ENCODE peak calls at places on chromosome 18, in ten cellular contexts. U, S, G, M, P, X, E, I, V and D are unnamed samples.

GRCh38 chr18:13309031-13309430 is 90.5 kb downstream of the LDLRAD4 start:
- DNase-seq in E (no peak), S (no peak), M (no peak), I (no peak), P (no peak), G (no peak), X (no peak), U (no peak), V (no peak), D (no peak)

GRCh38 chr18:40152859-40153258 is 1802.2 kb upstream of the PIK3C3 start:
- DNase-seq in U (no peak), X (peak; percentile 25), P (no peak), S (no peak), E (no peak), G (peak; percentile 27), M (no peak), V (no peak), I (no peak), D (no peak)

GRCh38 chr18:75209129-75209951 is at the start of gene PTGR3:
- DNase-seq in I (peak; percentile 79), E (peak; percentile 84), U (peak; percentile 89), S (peak; percentile 90), M (peak; percentile 93), V (peak; percentile 87), G (peak; percentile 87), P (peak; percentile 78), X (peak; percentile 85), D (peak; percentile 89)

GRCh38 chr18:34117319-34117718 is 107.4 kb downstream of the NOL4 start:
- DNase-seq in G (no peak), I (no peak), S (no peak), V (peak; percentile 32), U (no peak), P (no peak), X (no peak), E (peak; percentile 22), M (no peak), D (no peak)

GRCh38 chr18:13973061-13973460 is 57.7 kb upstream of the MC2R start:
- DNase-seq in P (no peak), M (no peak), I (no peak), V (peak; percentile 11), E (peak; percentile 46), G (no peak), X (no peak), S (no peak), U (no peak), D (no peak)

GRCh38 chr18:22470511-22471181 is 52.9 kb upstream of the CTAGE1 start:
- DNase-seq in G (peak; percentile 43), E (no peak), U (no peak), X (no peak), S (no peak), M (no peak), V (no peak), I (no peak), P (peak; percentile 34), D (no peak)

GRCh38 chr18:77068321-77068841 is 64.2 kb downstream of the MBP start:
- DNase-seq in M (no peak), V (no peak), I (peak; percentile 69), E (no peak), U (no peak), P (no peak), X (peak; percentile 63), G (peak; percentile 53), S (no peak), D (no peak)

GRCh38 chr18:59079264-59079972 is 60.3 kb upstream of the SEC11C start:
- DNase-seq in E (no peak), P (no peak), S (no peak), X (no peak), U (no peak), G (no peak), I (no peak), M (no peak), V (no peak), D (no peak)

GRCh38 chr18:42047721-42048120 is 92.7 kb downstream of the PIK3C3 start:
- DNase-seq in U (no peak), V (no peak), E (no peak), M (no peak), X (peak; percentile 41), P (no peak), G (no peak), S (no peak), I (peak; percentile 13), D (no peak)

GRCh38 chr18:42048150-42048549 is 93.1 kb downstream of the PIK3C3 start:
- DNase-seq in P (no peak), X (peak; percentile 91), V (no peak), E (no peak), M (no peak), S (no peak), G (peak; percentile 75), U (no peak), I (peak; percentile 83), D (no peak)

GRCh38 chr18:42051411-42051810 is 96.4 kb downstream of the PIK3C3 start:
- DNase-seq in M (no peak), P (no peak), I (no peak), E (no peak), G (no peak), X (no peak), S (no peak), U (no peak), V (no peak), D (no peak)

GRCh38 chr18:42052137-42052708 is 97.2 kb downstream of the PIK3C3 start:
- DNase-seq in X (peak; percentile 53), P (no peak), E (peak; percentile 5), M (no peak), G (peak; percentile 46), I (peak; percentile 53), S (no peak), V (peak; percentile 1), U (no peak), D (no peak)

DNA sequence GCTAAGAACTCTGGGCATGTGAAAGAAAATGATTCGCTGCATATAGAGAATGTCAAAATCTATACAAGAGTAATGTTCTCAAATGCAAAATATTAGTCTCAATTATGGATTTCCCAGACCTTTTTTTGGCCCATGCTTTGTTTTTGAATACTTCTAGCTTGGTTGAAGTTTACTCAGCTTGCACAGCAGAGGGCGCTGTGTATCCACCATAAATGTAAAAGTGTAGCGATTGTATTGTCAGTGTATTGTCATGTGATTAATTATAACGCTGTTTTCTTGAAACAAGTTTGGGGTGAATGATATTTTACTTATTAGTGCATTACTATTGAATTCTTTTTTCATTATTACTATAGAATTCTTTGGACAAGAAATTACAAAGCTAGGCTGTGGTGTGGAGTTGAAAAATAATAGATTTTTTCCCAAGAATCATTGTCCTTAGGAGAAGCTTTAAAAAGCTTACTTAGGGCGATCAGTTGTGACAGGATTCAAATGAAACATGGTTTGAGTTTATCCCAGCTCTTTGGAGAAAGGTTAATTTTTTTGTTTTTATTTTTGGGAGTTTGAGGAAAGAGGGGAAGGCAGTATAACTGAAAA is 98.3 kb downstream of the PIK3C3 start:
- DNase-seq in P (peak; percentile 38), S (peak; percentile 12), E (peak; percentile 60), G (peak; percentile 57), X (peak; percentile 72), M (peak; percentile 29), U (peak; percentile 35), I (peak; percentile 60), V (peak; percentile 68), D (no peak)
- TF ChIP-seq CTCF in P (peak; percentile 57), S (peak; percentile 70), E (peak; percentile 98), G (peak; percentile 76), X (peak; percentile 86), M (peak; percentile 84), U (peak; percentile 63), I (peak; percentile 93), V (peak; percentile 96), D (peak; percentile 80)

GRCh38 chr18:48926420-48926857 is 24.3 kb downstream of the SMAD7 start:
- DNase-seq in U (peak; percentile 77), X (no peak), S (no peak), G (no peak), I (no peak), V (no peak), E (no peak), M (no peak), P (peak; percentile 58), D (no peak)

GRCh38 chr18:48927286-48928080 is 23.3 kb downstream of the SMAD7 start:
- DNase-seq in P (no peak), V (no peak), S (no peak), E (no peak), U (no peak), I (no peak), X (no peak), G (no peak), M (no peak), D (no peak)

GRCh38 chr18:48923746-48924580 is 26.8 kb downstream of the SMAD7 start:
- DNase-seq in S (no peak), P (no peak), M (no peak), X (peak; percentile 76), V (no peak), E (no peak), U (no peak), I (peak; percentile 78), G (peak; percentile 66), D (no peak)

GRCh38 chr18:48922801-48923730 is 27.7 kb downstream of the SMAD7 start:
- DNase-seq in S (peak; percentile 65), G (peak; percentile 94), X (peak; percentile 78), V (peak; percentile 27), E (peak; percentile 41), M (no peak), P (peak; percentile 58), I (peak; percentile 96), U (peak; percentile 76), D (peak; percentile 77)

DNA sequence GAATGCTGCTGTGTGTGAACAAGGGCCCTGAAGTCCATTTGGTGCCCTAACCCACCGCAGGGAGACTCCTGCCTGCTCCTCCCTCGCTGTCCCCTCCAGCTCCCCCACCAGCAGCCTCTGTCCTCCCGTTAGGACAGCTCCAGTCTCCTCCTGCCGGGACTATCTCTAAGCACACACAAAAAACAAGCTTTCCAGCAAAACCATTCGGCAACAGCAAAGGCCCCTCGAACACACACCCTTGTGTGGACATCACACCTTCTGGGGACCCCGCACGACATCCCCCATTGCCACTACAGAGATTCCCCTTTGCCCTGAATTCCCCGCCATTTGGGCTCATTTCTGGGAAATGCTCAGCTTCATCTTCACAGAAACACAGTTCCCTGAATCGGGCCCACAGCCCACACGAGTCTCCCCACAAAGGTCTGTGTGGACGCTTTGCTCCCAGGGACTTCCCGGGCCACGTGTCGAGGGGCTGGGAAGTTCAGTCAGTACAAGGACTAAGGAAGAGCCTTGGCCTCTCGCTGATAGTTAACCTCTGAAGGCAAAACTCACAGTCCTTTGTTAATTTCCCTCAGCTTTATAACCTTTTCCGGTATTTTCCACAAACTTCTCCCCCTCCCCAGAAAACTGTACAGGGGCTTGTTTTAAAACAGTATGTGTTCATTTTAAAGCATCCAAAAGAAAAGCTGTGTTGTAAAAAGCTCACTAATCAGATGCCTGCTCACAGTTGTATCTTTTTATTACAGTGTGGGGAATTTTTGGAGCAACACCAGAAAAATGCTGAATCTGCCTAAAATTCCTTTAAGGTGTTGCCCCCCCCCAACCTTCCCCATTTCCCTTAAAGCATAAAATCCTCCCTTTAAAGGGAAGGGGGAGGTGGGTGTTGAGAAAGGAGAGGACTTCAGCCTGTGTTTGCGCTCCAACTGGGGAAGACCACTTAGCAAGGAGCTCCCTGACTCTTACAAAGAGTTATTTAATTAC is 25.9 kb downstream of the SMAD7 start:
- DNase-seq in S (no peak), M (no peak), E (no peak), G (no peak), X (no peak), V (peak; percentile 44), P (no peak), I (no peak), U (no peak), D (no peak)
- TF ChIP-seq CTCF in S (no peak), M (no peak), E (no peak), G (peak; percentile 6), X (no peak), V (no peak), P (no peak), I (no peak), U (no peak), D (no peak)

DNA sequence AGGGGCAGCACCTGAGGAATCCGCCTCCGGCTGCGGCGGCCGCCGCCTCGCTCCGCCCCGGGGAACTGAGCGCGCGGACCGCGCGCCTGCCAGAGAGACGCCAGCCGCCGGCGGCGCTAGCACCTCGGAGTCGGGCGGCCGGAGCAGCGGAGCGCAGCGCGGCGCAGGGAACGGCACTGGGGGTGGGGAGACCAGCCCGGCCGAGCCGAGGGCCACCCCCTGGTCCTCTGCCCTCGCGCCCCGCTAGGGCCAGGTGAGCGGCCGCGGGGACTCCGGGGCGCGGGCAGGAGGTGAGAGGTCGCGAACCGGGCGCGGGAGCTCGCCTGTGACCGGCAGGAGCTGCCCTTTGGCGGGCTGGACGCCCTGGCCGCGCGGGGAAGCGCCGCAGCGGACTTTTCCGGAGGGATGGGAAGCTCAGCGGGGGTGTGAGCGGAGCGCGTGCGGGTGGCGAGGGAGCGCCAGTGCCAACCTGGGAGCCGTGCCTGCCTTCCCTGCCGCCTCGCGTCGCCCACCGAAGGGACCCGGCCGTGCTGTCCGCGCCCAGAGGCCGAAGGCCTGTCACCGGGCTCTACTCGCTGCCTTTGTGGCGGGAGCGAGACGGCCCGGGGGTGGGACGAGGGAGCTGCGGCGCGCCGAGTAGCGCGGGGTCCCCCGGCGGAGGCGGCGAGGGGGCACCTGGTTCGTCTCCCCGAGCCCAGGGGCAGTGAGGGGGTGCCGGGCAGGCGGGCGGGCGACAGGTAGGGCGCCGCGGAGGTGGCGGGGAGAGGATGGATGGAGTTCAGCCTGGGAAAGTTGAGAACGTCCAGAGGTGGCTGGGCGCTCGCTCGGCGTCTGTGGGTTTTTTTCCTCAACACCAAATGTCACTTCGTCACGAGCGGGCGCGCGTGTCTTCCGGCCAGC is at the start of gene GREB1L:
- DNase-seq in P (peak; percentile 63), I (peak; percentile 66), G (peak; percentile 42), S (peak; percentile 61), E (peak; percentile 80), U (peak; percentile 36), X (peak; percentile 59), V (peak; percentile 93), M (peak; percentile 50), D (peak; percentile 51)
- TF ChIP-seq CTCF in P (no peak), I (no peak), G (peak; percentile 17), S (peak; percentile 29), E (no peak), U (no peak), X (peak; percentile 10), V (peak; percentile 54), M (peak; percentile 52), D (peak; percentile 20)

GRCh38 chr18:49884959-49885358 is 71.6 kb upstream of the ACAA2 start:
- DNase-seq in I (no peak), M (no peak), V (no peak), P (no peak), X (no peak), U (no peak), G (peak; percentile 15), E (no peak), S (no peak), D (no peak)

GRCh38 chr18:49884465-49884864 is 71.1 kb upstream of the ACAA2 start:
- DNase-seq in I (no peak), U (no peak), M (no peak), E (no peak), S (no peak), V (no peak), P (no peak), X (no peak), G (no peak), D (no peak)

GRCh38 chr18:49892148-49892924 is 79.0 kb upstream of the ACAA2 start:
- DNase-seq in M (no peak), U (no peak), S (no peak), E (no peak), I (no peak), X (no peak), V (no peak), G (peak; percentile 41), P (no peak), D (no peak)

GRCh38 chr18:49890041-49890440 is 76.7 kb upstream of the ACAA2 start:
- DNase-seq in M (no peak), V (no peak), G (no peak), P (no peak), X (no peak), I (no peak), S (no peak), E (no peak), U (no peak), D (no peak)

DNA sequence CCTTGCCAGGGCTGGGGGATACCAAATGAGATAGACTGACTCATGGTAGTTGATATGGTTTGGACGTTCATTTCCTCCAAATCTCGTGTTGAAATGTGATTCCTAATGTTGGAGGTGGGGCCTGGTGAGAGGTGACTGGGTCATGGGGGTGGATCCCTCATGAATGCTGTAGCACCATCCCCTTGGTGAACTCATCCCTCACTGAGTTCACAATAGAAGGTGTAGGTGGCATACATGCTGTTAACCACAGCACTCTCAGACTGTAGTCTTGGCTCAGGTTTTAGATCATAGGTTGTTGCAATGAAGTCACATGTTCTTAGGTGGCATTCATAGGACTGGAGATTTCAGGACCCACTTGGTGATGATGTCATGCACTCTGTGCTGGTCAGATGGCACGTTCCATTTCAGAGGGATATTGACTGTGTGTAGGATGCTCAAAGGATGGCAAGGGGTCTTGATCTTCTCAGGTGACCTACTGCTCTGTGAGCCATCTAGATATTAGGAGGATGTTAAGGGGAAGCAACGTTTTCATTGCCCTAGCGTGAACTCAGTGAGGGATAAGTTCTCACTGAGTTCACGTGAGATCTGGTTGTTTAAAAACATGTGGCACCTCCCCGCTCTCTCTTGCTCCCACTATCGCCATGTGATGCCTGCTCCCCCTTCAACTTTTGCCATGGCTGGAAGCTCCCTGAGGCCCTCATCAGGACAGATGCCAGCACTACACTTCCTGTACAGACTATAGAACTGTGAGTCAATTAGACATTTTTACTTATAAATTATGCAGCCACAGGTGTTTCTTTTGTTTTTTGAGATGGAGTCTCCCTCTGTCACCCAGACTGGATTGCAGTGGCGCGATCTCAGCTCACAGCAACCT is 73.8 kb upstream of the ACAA2 start:
- DNase-seq in E (peak; percentile 64), X (no peak), V (peak; percentile 31), I (no peak), G (no peak), U (no peak), M (no peak), P (no peak), S (no peak), D (no peak)
- TF ChIP-seq CTCF in E (peak; percentile 62), X (no peak), V (peak; percentile 46), I (no peak), G (peak; percentile 10), U (no peak), M (no peak), P (no peak), S (no peak), D (no peak)